ENCODE peak calls at places on chromosomes 13 and 19, in seven cellular contexts. I is H9, W is IMR-90, N is neuronal stem cell, Q is H1, J is mesenchymal stem cell, S is mesendoderm. H is an unnamed sample.
A peak's percentile ranks its signal among the peaks of the same experiment; 100 is the strongest.

GRCh38 chr19:42764836-42765235 is 642 bp downstream of the PSG8 start:
- DNase-seq in I (no peak), W (no peak), N (no peak), Q (no peak), J (no peak), S (no peak), H (no peak)

GRCh38 chr13:49308104-49308875 is 60.6 kb downstream of the CDADC1 start:
- DNase-seq in I (no peak), W (peak; percentile 66), N (no peak), Q (no peak), J (no peak), S (no peak), H (no peak)

GRCh38 chr13:20699715-20700114 is 3.8 kb upstream of the IL17D start:
- DNase-seq in I (no peak), W (no peak), N (no peak), Q (no peak), J (no peak), S (no peak), H (peak; percentile 40)

GRCh38 chr13:78604782-78605611 is 1.6 kb upstream of the POU4F1 start:
- DNase-seq in I (peak; percentile 79), W (peak; percentile 8), N (peak; percentile 31), Q (peak; percentile 67), J (no peak), S (peak; percentile 83), H (no peak)

GRCh38 chr19:4533835-4534424 is 1.1 kb downstream of the PLIN5 start:
- DNase-seq in I (no peak), W (no peak), N (no peak), Q (no peak), J (no peak), S (no peak), H (no peak)

GRCh38 chr13:99871249-99871898 is 100.2 kb downstream of the ZIC5 start:
- DNase-seq in I (no peak), W (no peak), N (no peak), Q (no peak), J (no peak), S (no peak), H (no peak)

GRCh38 chr19:35348909-35349611 is 1.4 kb downstream of the FFAR1 start:
- DNase-seq in I (peak; percentile 37), W (no peak), N (no peak), Q (peak; percentile 44), J (no peak), S (no peak), H (no peak)

GRCh38 chr13:18971576-18972219 is 209.9 kb downstream of the TUBA3C start:
- DNase-seq in I (no peak), W (no peak), N (no peak), Q (no peak), J (no peak), S (no peak), H (no peak)

GRCh38 chr19:2477732-2478191 is 1.8 kb downstream of the GADD45B start:
- DNase-seq in I (no peak), W (peak; percentile 49), N (no peak), Q (no peak), J (peak; percentile 68), S (no peak), H (no peak)

GRCh38 chr13:100428966-100429365 is 159.6 kb downstream of the GGACT start:
- DNase-seq in I (no peak), W (peak; percentile 13), N (no peak), Q (no peak), J (no peak), S (no peak), H (no peak)

GRCh38 chr13:77429320-77430142 is 102.6 kb upstream of the MYCBP2 start:
- DNase-seq in I (no peak), W (no peak), N (no peak), Q (no peak), J (no peak), S (no peak), H (no peak)

GRCh38 chr13:77430377-77430951 is 103.6 kb upstream of the MYCBP2 start:
- DNase-seq in I (no peak), W (no peak), N (no peak), Q (no peak), J (no peak), S (no peak), H (no peak)

GRCh38 chr13:77431449-77431848 is 104.1 kb upstream of the SCEL start:
- DNase-seq in I (no peak), W (no peak), N (no peak), Q (no peak), J (no peak), S (no peak), H (no peak)

GRCh38 chr13:77422724-77423123 is 95.8 kb upstream of the MYCBP2 start:
- DNase-seq in I (no peak), W (no peak), N (no peak), Q (no peak), J (no peak), S (no peak), H (peak; percentile 85)

DNA sequence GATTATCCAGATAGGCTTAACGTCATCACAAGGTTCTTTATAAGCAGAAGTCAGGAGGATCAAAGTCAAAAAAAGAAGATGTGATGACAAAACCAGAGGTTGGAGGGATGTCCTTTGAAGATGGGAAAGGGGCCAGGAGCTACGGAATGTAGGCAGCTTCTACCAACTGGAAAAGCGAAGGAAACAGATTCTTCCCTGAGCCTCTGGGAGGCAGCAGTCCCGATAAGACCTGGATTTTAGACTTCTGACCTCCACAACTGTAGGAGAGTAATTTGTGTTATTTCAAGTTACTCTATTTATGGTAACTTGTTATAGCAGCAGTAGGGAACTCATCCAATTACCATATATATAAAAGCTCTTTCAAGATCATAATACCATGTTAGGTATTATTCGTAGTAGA is 98.8 kb upstream of the MYCBP2 start:
- DNase-seq in I (no peak), W (no peak), N (no peak), Q (no peak), J (no peak), S (peak; percentile 11), H (no peak)
- H3K4ac ChIP-seq in I (no peak overlapping the region), W (no peak overlapping the region), N (no peak overlapping the region), Q (no peak overlapping the region), J (no peak overlapping the region), S (no peak overlapping the region), H (no peak overlapping the region)

DNA sequence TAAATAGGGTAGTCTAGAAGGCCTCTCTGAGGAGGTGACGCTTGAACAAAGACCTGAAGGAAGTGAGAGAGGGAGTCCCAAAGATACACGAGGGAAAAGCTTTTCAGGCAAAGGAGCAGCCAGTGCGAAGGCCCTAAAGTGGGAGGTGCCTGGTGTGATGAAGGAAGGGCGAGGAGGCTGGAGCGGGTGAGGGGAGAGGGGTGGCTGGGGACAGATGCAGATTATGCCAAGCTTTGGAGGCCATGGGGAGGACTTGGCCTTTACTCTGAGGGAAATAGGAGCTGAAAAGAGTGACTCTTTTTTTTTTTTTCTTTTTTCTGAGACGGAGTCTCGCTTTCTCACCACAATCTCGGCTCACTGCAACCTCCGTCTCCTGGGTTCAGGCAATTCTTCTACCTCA is 2.9 kb downstream of the CLPTM1 start:
- DNase-seq in I (no peak), W (no peak), N (no peak), Q (no peak), J (no peak), S (no peak), H (no peak)
- H3K9ac ChIP-seq in I (no peak overlapping the region), W (no peak overlapping the region), N (peak overlapping the region; percentile 13), Q (no peak overlapping the region), J (peak overlapping the region; percentile 94), S (no peak overlapping the region), H (no peak overlapping the region)

GRCh38 chr19:39814595-39814994 is 19.4 kb downstream of the DYRK1B start:
- DNase-seq in I (no peak), W (no peak), N (no peak), Q (no peak), J (no peak), S (no peak), H (no peak)
- H3K18ac ChIP-seq in I (no peak overlapping the region), W (no peak overlapping the region), N (no peak overlapping the region), Q (no peak overlapping the region), J (no peak overlapping the region), S (no peak overlapping the region), H (no peak overlapping the region)

GRCh38 chr19:55230780-55231179 is 2.2 kb upstream of the TMEM86B start:
- DNase-seq in I (no peak), W (no peak), N (no peak), Q (no peak), J (no peak), S (no peak), H (no peak)

GRCh38 chr19:55230329-55230728 is 1.8 kb upstream of the TMEM86B start:
- DNase-seq in I (no peak), W (no peak), N (no peak), Q (no peak), J (no peak), S (no peak), H (no peak)

GRCh38 chr19:55232284-55232597 is 3.7 kb upstream of the TMEM86B start:
- DNase-seq in I (no peak), W (no peak), N (no peak), Q (no peak), J (no peak), S (no peak), H (no peak)

GRCh38 chr19:55231391-55232283 is 3.1 kb upstream of the TMEM86B start:
- DNase-seq in I (no peak), W (no peak), N (no peak), Q (no peak), J (no peak), S (no peak), H (no peak)

GRCh38 chr19:55232986-55233385 is 4.4 kb upstream of the TMEM86B start:
- DNase-seq in I (no peak), W (no peak), N (no peak), Q (no peak), J (no peak), S (no peak), H (no peak)
- H3K4ac ChIP-seq in I (no peak overlapping the region), W (no peak overlapping the region), N (no peak overlapping the region), Q (no peak overlapping the region), J (no peak overlapping the region), S (no peak overlapping the region), H (no peak overlapping the region)

DNA sequence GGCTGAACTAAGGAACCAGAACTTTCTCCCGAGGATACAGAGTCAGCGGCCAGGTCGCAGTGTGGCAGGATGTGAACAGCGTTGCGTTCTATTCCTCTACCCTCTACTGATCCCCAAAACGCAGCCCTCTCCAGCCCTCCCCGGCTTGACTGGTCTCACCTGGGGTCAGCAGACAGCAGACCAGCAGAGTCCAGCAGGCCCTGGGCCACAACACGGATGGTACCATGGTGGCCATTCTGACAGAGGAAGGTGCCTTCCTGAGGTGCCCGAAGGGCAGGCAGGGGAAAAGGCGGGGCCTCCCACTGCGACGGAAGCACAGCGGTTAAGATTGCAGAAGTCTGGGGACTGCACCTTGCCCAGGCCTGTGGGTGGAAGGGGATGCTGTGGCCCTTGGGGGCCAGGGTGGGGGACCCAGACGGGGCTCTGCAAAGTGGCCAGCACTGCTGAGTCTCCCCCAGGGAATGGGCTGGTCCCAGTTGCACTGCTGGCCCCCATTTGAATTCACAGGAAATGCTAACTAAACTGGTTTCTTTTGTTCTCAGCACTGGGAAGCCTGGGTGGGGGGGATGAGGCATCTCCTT is at the start of gene ICAM3:
- DNase-seq in I (peak; percentile 64), W (no peak), N (no peak), Q (peak; percentile 64), J (no peak), S (no peak), H (no peak)
- H3K9ac ChIP-seq in I (no peak within 1 kb of the TSS), W (no peak within 1 kb of the TSS), N (no peak within 1 kb of the TSS), Q (no peak within 1 kb of the TSS), J (no peak within 1 kb of the TSS), S (no peak within 1 kb of the TSS), H (no peak within 1 kb of the TSS)

DNA sequence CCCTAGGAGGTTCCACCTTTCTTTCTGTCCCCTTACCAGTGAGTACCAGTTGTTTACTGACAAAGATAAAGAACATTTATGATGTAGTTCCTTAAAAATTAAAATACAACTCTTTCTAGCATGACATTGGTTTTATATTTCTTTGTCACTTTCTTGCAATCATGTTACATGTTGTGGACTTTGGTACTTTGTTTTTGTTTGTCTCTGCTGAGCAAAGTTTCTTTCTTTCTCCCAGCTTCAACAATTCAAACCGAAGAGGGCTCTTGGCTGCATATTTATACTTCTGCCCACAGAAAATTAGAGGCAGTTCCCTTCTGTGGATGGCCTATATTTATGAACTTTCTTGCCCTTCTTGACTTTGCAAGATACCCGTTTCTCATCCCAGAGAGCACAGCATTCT is 201.2 kb downstream of the MTUS2 start:
- DNase-seq in I (no peak), W (no peak), N (no peak), Q (no peak), J (no peak), S (no peak), H (no peak)
- H3K18ac ChIP-seq in I (no peak overlapping the region), W (no peak overlapping the region), N (no peak overlapping the region), Q (no peak overlapping the region), J (no peak overlapping the region), S (no peak overlapping the region), H (no peak overlapping the region)